ENCODE peak calls at places on chromosomes 12 and 14, in five cellular contexts. One of them, this sample, is unnamed.

GRCh38 chr12:43976027-43976426 is 140.1 kb downstream of the TMEM117 start:
- DNase-seq in Calu3: no peak
- DNase-seq in skeletal muscle cell: no peak
- DNase-seq in stomach: no peak
- DNase-seq in cardiac fibroblast: no peak
- DNase-seq in this sample: no peak

GRCh38 chr14:75715926-75716780 is 55.1 kb downstream of the TTLL5 start:
- DNase-seq in Calu3: no peak
- DNase-seq in skeletal muscle cell: no peak
- DNase-seq in stomach: no peak
- DNase-seq in cardiac fibroblast: peak
- DNase-seq in this sample: peak

GRCh38 chr12:98399532-98399931 is 115.9 kb upstream of the TMPO start:
- DNase-seq in Calu3: peak
- DNase-seq in skeletal muscle cell: peak
- DNase-seq in stomach: no peak
- DNase-seq in cardiac fibroblast: peak
- DNase-seq in this sample: peak

GRCh38 chr12:101594700-101595099 is at the start of gene MYBPC1:
- DNase-seq in Calu3: no peak
- DNase-seq in skeletal muscle cell: no peak
- DNase-seq in stomach: no peak
- DNase-seq in cardiac fibroblast: no peak
- DNase-seq in this sample: peak

GRCh38 chr12:92362109-92362508 is 216.5 kb upstream of the BTG1 start:
- DNase-seq in Calu3: no peak
- DNase-seq in skeletal muscle cell: no peak
- DNase-seq in stomach: no peak
- DNase-seq in cardiac fibroblast: no peak
- DNase-seq in this sample: no peak

GRCh38 chr12:71578694-71579258 is 84.9 kb downstream of the ZFC3H1 start:
- DNase-seq in Calu3: no peak
- DNase-seq in skeletal muscle cell: no peak
- DNase-seq in stomach: no peak
- DNase-seq in cardiac fibroblast: no peak
- DNase-seq in this sample: no peak

GRCh38 chr14:52299692-52300278 is 14.3 kb upstream of the PTGER2 start:
- DNase-seq in Calu3: no peak
- DNase-seq in skeletal muscle cell: no peak
- DNase-seq in stomach: no peak
- DNase-seq in cardiac fibroblast: peak
- DNase-seq in this sample: peak

GRCh38 chr14:66503532-66503931 is 4.4 kb upstream of the GPHN start:
- DNase-seq in Calu3: no peak
- DNase-seq in skeletal muscle cell: no peak
- DNase-seq in stomach: no peak
- DNase-seq in cardiac fibroblast: peak
- DNase-seq in this sample: no peak

GRCh38 chr14:66401447-66402095 is 84.6 kb upstream of the CCDC196 start:
- DNase-seq in Calu3: peak
- DNase-seq in skeletal muscle cell: no peak
- DNase-seq in stomach: no peak
- DNase-seq in cardiac fibroblast: peak
- DNase-seq in this sample: no peak

GRCh38 chr14:53714495-53715389 is 241.9 kb downstream of the BMP4 start:
- DNase-seq in Calu3: no peak
- DNase-seq in skeletal muscle cell: no peak
- DNase-seq in stomach: no peak
- DNase-seq in cardiac fibroblast: peak
- DNase-seq in this sample: no peak

GRCh38 chr14:23057757-23058653 is 685 bp upstream of the CDH24 start:
- DNase-seq in Calu3: peak
- DNase-seq in skeletal muscle cell: peak
- DNase-seq in stomach: peak
- DNase-seq in cardiac fibroblast: peak
- DNase-seq in this sample: peak

GRCh38 chr12:73158341-73158740 is 886.2 kb downstream of the TRHDE start:
- DNase-seq in Calu3: no peak
- DNase-seq in skeletal muscle cell: no peak
- DNase-seq in stomach: no peak
- DNase-seq in cardiac fibroblast: no peak
- DNase-seq in this sample: no peak

GRCh38 chr12:102534899-102535298 is 54.5 kb upstream of the IGF1 start:
- DNase-seq in Calu3: no peak
- DNase-seq in skeletal muscle cell: no peak
- DNase-seq in stomach: no peak
- DNase-seq in cardiac fibroblast: no peak
- DNase-seq in this sample: no peak

GRCh38 chr14:105855246-105855892 is 329.0 kb downstream of the TMEM121 start:
- DNase-seq in Calu3: no peak
- DNase-seq in skeletal muscle cell: no peak
- DNase-seq in stomach: no peak
- DNase-seq in cardiac fibroblast: no peak
- DNase-seq in this sample: no peak

GRCh38 chr12:95623554-95624170 is 72.4 kb upstream of the USP44 start:
- DNase-seq in Calu3: peak
- DNase-seq in skeletal muscle cell: peak
- DNase-seq in stomach: peak
- DNase-seq in cardiac fibroblast: peak
- DNase-seq in this sample: peak

GRCh38 chr14:76759589-76759988 is 1.7 kb upstream of the VASH1 start:
- DNase-seq in Calu3: no peak
- DNase-seq in skeletal muscle cell: no peak
- DNase-seq in stomach: no peak
- DNase-seq in cardiac fibroblast: no peak
- DNase-seq in this sample: no peak

GRCh38 chr12:46379352-46379751 is 6.8 kb upstream of the SLC38A2 start:
- DNase-seq in Calu3: no peak
- DNase-seq in skeletal muscle cell: no peak
- DNase-seq in stomach: no peak
- DNase-seq in cardiac fibroblast: peak
- DNase-seq in this sample: no peak

GRCh38 chr14:58793096-58793740 is 155.5 kb downstream of the DACT1 start:
- DNase-seq in Calu3: no peak
- DNase-seq in skeletal muscle cell: no peak
- DNase-seq in stomach: no peak
- DNase-seq in cardiac fibroblast: no peak
- DNase-seq in this sample: no peak

GRCh38 chr12:6788972-6789905 is at the start of gene CD4:
- DNase-seq in Calu3: no peak
- DNase-seq in skeletal muscle cell: no peak
- DNase-seq in stomach: no peak
- DNase-seq in cardiac fibroblast: no peak
- DNase-seq in this sample: peak